ENCODE peak calls at places on chromosomes 4 and X, in six cellular contexts. One of them, this sample, is unnamed.

GRCh38 chrX:13851996-13852695 is 35.3 kb upstream of the GPM6B start:
- DNase-seq in heart left ventricle: no peak
- DNase-seq in GM12878: no peak
- DNase-seq in uterus: no peak
- DNase-seq in transverse colon: no peak
- DNase-seq in ovary: no peak
- DNase-seq in this sample: no peak

GRCh38 chr4:52822583-52823477 is 39.3 kb upstream of the RASL11B start:
- DNase-seq in transverse colon: no peak
- DNase-seq in ovary: peak; percentile 28
- DNase-seq in uterus: no peak
- DNase-seq in heart left ventricle: no peak
- DNase-seq in GM12878: no peak
- DNase-seq in this sample: no peak

GRCh38 chrX:78092296-78092695 is 11.8 kb upstream of the PGK1 start:
- DNase-seq in GM12878: peak; percentile 37
- DNase-seq in ovary: no peak
- DNase-seq in heart left ventricle: no peak
- DNase-seq in transverse colon: no peak
- DNase-seq in uterus: no peak
- DNase-seq in this sample: peak; percentile 47

GRCh38 chr4:143714290-143714625 is 13.8 kb upstream of the FREM3 start:
- DNase-seq in ovary: no peak
- DNase-seq in uterus: no peak
- DNase-seq in GM12878: no peak
- DNase-seq in heart left ventricle: no peak
- DNase-seq in transverse colon: no peak
- DNase-seq in this sample: no peak

GRCh38 chr4:53461244-53461643 is 83.8 kb downstream of the FIP1L1 start:
- DNase-seq in uterus: no peak
- DNase-seq in transverse colon: no peak
- DNase-seq in GM12878: no peak
- DNase-seq in ovary: no peak
- DNase-seq in heart left ventricle: no peak
- DNase-seq in this sample: no peak

GRCh38 chr4:153004106-153004881 is 68.2 kb downstream of the FHDC1 start:
- DNase-seq in uterus: no peak
- DNase-seq in GM12878: no peak
- DNase-seq in ovary: no peak
- DNase-seq in heart left ventricle: no peak
- DNase-seq in transverse colon: no peak
- DNase-seq in this sample: peak; percentile 20

GRCh38 chrX:38220024-38220935 is at the start of gene SRPX:
- DNase-seq in transverse colon: peak; percentile 27
- DNase-seq in ovary: no peak
- DNase-seq in GM12878: no peak
- DNase-seq in uterus: peak; percentile 15
- DNase-seq in heart left ventricle: peak; percentile 61
- DNase-seq in this sample: peak; percentile 41

GRCh38 chr4:21893136-21893535 is 55.4 kb downstream of the KCNIP4 start:
- DNase-seq in heart left ventricle: no peak
- DNase-seq in uterus: no peak
- DNase-seq in transverse colon: no peak
- DNase-seq in ovary: no peak
- DNase-seq in GM12878: no peak
- DNase-seq in this sample: no peak

GRCh38 chr4:12724520-12724919 is 759.6 kb downstream of the RAB28 start:
- DNase-seq in transverse colon: no peak
- DNase-seq in heart left ventricle: no peak
- DNase-seq in ovary: no peak
- DNase-seq in uterus: no peak
- DNase-seq in GM12878: no peak
- DNase-seq in this sample: peak; percentile 11

GRCh38 chr4:92359481-92359880 is 55.7 kb downstream of the GRID2 start:
- DNase-seq in heart left ventricle: no peak
- DNase-seq in uterus: no peak
- DNase-seq in GM12878: no peak
- DNase-seq in transverse colon: no peak
- DNase-seq in ovary: no peak
- DNase-seq in this sample: no peak

GRCh38 chr4:86593726-86594558 is at the start of gene PTPN13:
- DNase-seq in transverse colon: peak; percentile 95
- DNase-seq in heart left ventricle: peak; percentile 96
- DNase-seq in GM12878: peak; percentile 84
- DNase-seq in uterus: peak; percentile 98
- DNase-seq in ovary: peak; percentile 99
- DNase-seq in this sample: peak; percentile 98
- TF ChIP-seq POLR2A in transverse colon: peak; percentile 65
- TF ChIP-seq POLR2A in heart left ventricle: peak; percentile 88
- TF ChIP-seq POLR2A in GM12878: peak; percentile 79
- TF ChIP-seq POLR2A in uterus: peak; percentile 84
- TF ChIP-seq POLR2A in ovary: peak; percentile 82
- TF ChIP-seq POLR2A in this sample: no peak

GRCh38 chrX:154348114-154348531 is 26.3 kb downstream of the FLNA start:
- DNase-seq in GM12878: no peak
- DNase-seq in transverse colon: no peak
- DNase-seq in heart left ventricle: no peak
- DNase-seq in uterus: peak; percentile 46
- DNase-seq in ovary: peak; percentile 31
- DNase-seq in this sample: no peak
- TF ChIP-seq POLR2A in GM12878: no peak
- TF ChIP-seq POLR2A in transverse colon: no peak
- TF ChIP-seq POLR2A in heart left ventricle: no peak
- TF ChIP-seq POLR2A in uterus: no peak
- TF ChIP-seq POLR2A in ovary: no peak
- TF ChIP-seq POLR2A in this sample: no peak

GRCh38 chr4:128287159-128287870 is at the start of gene PGRMC2:
- DNase-seq in heart left ventricle: no peak
- DNase-seq in GM12878: no peak
- DNase-seq in uterus: peak; percentile 34
- DNase-seq in transverse colon: peak; percentile 53
- DNase-seq in ovary: peak; percentile 47
- DNase-seq in this sample: no peak
- TF ChIP-seq POLR2A in heart left ventricle: peak; percentile 14
- TF ChIP-seq POLR2A in GM12878: peak; percentile 52
- TF ChIP-seq POLR2A in uterus: peak; percentile 14
- TF ChIP-seq POLR2A in transverse colon: peak; percentile 73
- TF ChIP-seq POLR2A in ovary: peak; percentile 57
- TF ChIP-seq POLR2A in this sample: no peak

DNA sequence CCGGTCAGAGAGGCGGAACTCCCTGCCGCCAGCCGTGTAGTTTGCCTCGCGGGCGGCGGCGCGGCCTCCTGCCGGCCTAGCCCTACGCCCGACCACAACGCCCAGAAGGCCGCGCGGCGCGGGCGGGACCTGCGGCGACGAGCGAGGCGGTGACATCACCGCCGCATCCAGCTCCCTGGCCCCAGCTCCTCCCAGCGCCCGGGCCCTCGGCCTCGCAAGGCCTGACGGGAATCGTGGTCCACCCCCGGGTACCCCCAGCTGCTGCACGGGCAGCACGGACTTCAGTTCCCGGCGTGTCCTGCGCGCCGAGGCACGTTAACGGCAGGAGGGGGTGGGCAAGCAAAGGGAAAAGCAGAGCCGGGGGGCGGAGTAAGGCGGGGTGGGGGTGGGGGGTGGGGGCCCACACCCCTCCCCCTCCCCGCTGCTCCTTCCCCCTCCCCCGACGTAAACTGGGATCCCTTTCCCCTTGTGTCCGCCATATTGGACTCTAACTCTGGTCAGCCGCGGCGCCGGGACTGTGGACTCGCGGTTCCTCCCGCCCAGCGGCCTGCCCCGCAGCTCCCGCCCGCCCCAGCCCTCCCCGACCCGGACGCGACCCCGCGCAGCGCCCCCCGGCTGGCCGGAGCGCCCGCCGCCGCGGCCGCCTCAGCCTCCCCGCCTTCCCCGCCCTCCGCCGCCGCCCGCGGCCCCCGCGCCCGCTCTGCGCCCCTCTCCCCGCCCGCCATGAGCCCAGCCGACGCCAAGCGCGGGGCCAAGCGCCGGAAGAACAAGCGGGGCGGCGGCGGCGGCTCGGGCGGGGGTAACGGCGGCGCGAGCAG is at the start of gene FAM193A:
- DNase-seq in uterus: peak; percentile 99
- DNase-seq in GM12878: peak; percentile 94
- DNase-seq in transverse colon: peak; percentile 99
- DNase-seq in heart left ventricle: peak; percentile 100
- DNase-seq in ovary: peak; percentile 99
- DNase-seq in this sample: peak; percentile 99
- TF ChIP-seq POLR2A in uterus: peak; percentile 64
- TF ChIP-seq POLR2A in GM12878: peak; percentile 81
- TF ChIP-seq POLR2A in transverse colon: no peak
- TF ChIP-seq POLR2A in heart left ventricle: peak; percentile 73
- TF ChIP-seq POLR2A in ovary: no peak
- TF ChIP-seq POLR2A in this sample: peak; percentile 60

GRCh38 chrX:136495043-136495442 is 2.3 kb upstream of the HTATSF1 start:
- DNase-seq in GM12878: no peak
- DNase-seq in uterus: no peak
- DNase-seq in ovary: no peak
- DNase-seq in heart left ventricle: no peak
- DNase-seq in transverse colon: no peak
- DNase-seq in this sample: no peak

GRCh38 chrX:136497556-136498048 is at the start of gene HTATSF1:
- DNase-seq in GM12878: no peak
- DNase-seq in ovary: no peak
- DNase-seq in uterus: no peak
- DNase-seq in transverse colon: no peak
- DNase-seq in heart left ventricle: no peak
- DNase-seq in this sample: no peak

GRCh38 chrX:136496359-136496767 is 1.0 kb upstream of the HTATSF1 start:
- DNase-seq in GM12878: no peak
- DNase-seq in uterus: no peak
- DNase-seq in heart left ventricle: no peak
- DNase-seq in ovary: no peak
- DNase-seq in transverse colon: no peak
- DNase-seq in this sample: no peak

GRCh38 chrX:136491832-136492231 is 4.1 kb downstream of the BRS3 start:
- DNase-seq in heart left ventricle: no peak
- DNase-seq in GM12878: no peak
- DNase-seq in ovary: no peak
- DNase-seq in uterus: no peak
- DNase-seq in transverse colon: no peak
- DNase-seq in this sample: no peak

DNA sequence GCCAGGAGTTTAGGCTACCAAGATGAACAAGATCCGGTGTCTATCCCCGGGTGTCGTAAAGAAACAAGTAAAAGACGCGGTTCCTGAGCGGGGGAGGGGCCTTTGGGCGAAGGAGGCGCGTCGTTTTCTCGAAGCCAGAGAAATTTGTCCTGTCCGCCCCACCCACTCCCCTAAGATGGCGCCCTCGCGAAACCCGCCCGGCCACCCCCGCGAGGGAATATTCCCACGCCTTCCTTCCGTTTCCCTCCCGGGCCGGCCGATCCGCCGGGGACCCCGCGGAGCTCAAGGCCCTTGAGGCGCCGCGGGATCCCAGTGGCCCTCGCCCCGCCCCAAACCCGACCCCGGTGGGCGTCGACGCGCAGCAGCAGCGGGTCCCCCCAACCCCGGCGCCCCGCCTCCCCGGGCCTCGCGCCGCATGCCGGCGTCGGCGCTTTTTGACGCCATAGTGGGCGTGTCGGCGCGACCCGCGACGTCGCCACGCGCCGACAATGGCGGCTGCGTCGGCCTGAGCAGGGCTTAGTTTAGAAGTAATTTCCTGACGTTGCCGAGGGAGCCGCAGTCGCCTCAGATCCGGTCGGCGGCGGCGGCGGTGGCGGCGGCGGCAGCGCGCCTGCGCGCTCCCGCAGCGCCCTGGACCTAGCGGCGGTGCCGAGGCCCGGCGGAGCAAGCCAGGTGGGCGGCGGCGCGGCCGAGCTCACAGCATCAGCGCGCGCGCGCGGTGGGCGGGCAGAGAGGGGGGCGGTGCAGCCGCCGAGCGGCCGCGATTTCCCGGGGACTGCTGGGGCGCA is 430 bp upstream of the HTATSF1 start:
- DNase-seq in ovary: peak; percentile 89
- DNase-seq in heart left ventricle: peak; percentile 89
- DNase-seq in GM12878: peak; percentile 48
- DNase-seq in uterus: peak; percentile 90
- DNase-seq in transverse colon: peak; percentile 88
- DNase-seq in this sample: peak; percentile 91
- TF ChIP-seq POLR2A in ovary: peak; percentile 45
- TF ChIP-seq POLR2A in heart left ventricle: peak; percentile 16
- TF ChIP-seq POLR2A in GM12878: peak; percentile 57
- TF ChIP-seq POLR2A in uterus: no peak
- TF ChIP-seq POLR2A in transverse colon: peak; percentile 34
- TF ChIP-seq POLR2A in this sample: peak; percentile 28

GRCh38 chr4:185538806-185539205 is 3.5 kb upstream of the PDLIM3 start:
- DNase-seq in heart left ventricle: no peak
- DNase-seq in GM12878: no peak
- DNase-seq in uterus: no peak
- DNase-seq in ovary: no peak
- DNase-seq in transverse colon: no peak
- DNase-seq in this sample: no peak

GRCh38 chr4:185534534-185534849 is 815 bp downstream of the PDLIM3 start:
- DNase-seq in uterus: no peak
- DNase-seq in GM12878: no peak
- DNase-seq in heart left ventricle: no peak
- DNase-seq in ovary: no peak
- DNase-seq in transverse colon: no peak
- DNase-seq in this sample: no peak

GRCh38 chr4:185534850-185535761 is at the start of gene PDLIM3:
- DNase-seq in heart left ventricle: peak; percentile 85
- DNase-seq in uterus: peak; percentile 73
- DNase-seq in GM12878: no peak
- DNase-seq in ovary: peak; percentile 83
- DNase-seq in transverse colon: peak; percentile 58
- DNase-seq in this sample: no peak

GRCh38 chr4:185532795-185533324 is 2.4 kb downstream of the PDLIM3 start:
- DNase-seq in GM12878: no peak
- DNase-seq in heart left ventricle: no peak
- DNase-seq in ovary: no peak
- DNase-seq in transverse colon: no peak
- DNase-seq in uterus: no peak
- DNase-seq in this sample: no peak

GRCh38 chr4:185535818-185536729 is 767 bp upstream of the PDLIM3 start:
- DNase-seq in GM12878: no peak
- DNase-seq in transverse colon: peak; percentile 23
- DNase-seq in uterus: peak; percentile 71
- DNase-seq in heart left ventricle: no peak
- DNase-seq in ovary: peak; percentile 73
- DNase-seq in this sample: no peak
- TF ChIP-seq POLR2A in GM12878: no peak
- TF ChIP-seq POLR2A in transverse colon: peak; percentile 36
- TF ChIP-seq POLR2A in uterus: peak; percentile 20
- TF ChIP-seq POLR2A in heart left ventricle: peak; percentile 30
- TF ChIP-seq POLR2A in ovary: peak; percentile 28
- TF ChIP-seq POLR2A in this sample: no peak

This sample was measured in erythroblast.